ENCODE peak calls at places on chromosomes 13 and 19, in four cellular contexts. I is EH; D is activated CD4-positive, alpha-beta T cell treated with anti-CD3 and anti-CD28 coated beads, Interleukin-2, amount 50 U/mL, for 1 hour; X is T follicular helper cell. O is an unnamed sample.

GRCh38 chr19:33471111-33471996 is 50.2 kb downstream of the PEPD start:
- DNase-seq in D (no peak), I (no peak), X (no peak), O (no peak)

GRCh38 chr13:48504606-48505369 is 28.1 kb downstream of the RCBTB2 start:
- DNase-seq in X (no peak), I (no peak), D (no peak), O (no peak)

GRCh38 chr13:99605417-99606321 is 104.4 kb downstream of the TM9SF2 start:
- DNase-seq in I (peak; percentile 47), X (peak; percentile 33), D (peak; percentile 39), O (peak; percentile 17)

GRCh38 chr13:39955560-39955959 is 300.1 kb downstream of the COG6 start:
- DNase-seq in X (no peak), I (no peak), D (no peak), O (no peak)

GRCh38 chr19:55370305-55370988 is at the start of gene IL11:
- DNase-seq in D (no peak), I (peak; percentile 82), X (no peak), O (peak; percentile 72)

GRCh38 chr19:47821460-47822020 is at the start of gene CRX:
- DNase-seq in D (no peak), I (no peak), X (no peak), O (no peak)

GRCh38 chr13:111491021-111491420 is 170.6 kb downstream of the TEX29 start:
- DNase-seq in X (no peak), D (no peak), I (no peak), O (no peak)

GRCh38 chr13:24625324-24625723 is 54.9 kb upstream of the ATP12A start:
- DNase-seq in X (no peak), I (no peak), D (no peak), O (no peak)

GRCh38 chr19:49120868-49121267 is 1.5 kb downstream of the PPFIA3 start:
- DNase-seq in D (no peak), X (no peak), I (no peak), O (no peak)

GRCh38 chr19:18919895-18920204 is 335 bp downstream of the DDX49 start:
- DNase-seq in X (no peak), D (no peak), I (no peak), O (no peak)

GRCh38 chr19:29952127-29952526 is 10.1 kb downstream of the URI1 start:
- DNase-seq in X (no peak), D (no peak), I (no peak), O (no peak)

GRCh38 chr19:12913011-12913561 is 6.0 kb downstream of the SYCE2 start:
- DNase-seq in I (peak; percentile 54), X (no peak), D (no peak), O (no peak)

GRCh38 chr13:25945596-25945995 is 106.2 kb downstream of the SHISA2 start:
- DNase-seq in X (no peak), D (no peak), I (no peak), O (no peak)

GRCh38 chr19:54462713-54463530 is 656 bp downstream of the LENG9 start:
- DNase-seq in D (peak; percentile 62), X (peak; percentile 53), I (peak; percentile 77), O (no peak)

GRCh38 chr19:51181913-51182419 is 39.9 kb downstream of the SIGLEC7 start:
- DNase-seq in I (no peak), X (no peak), D (no peak), O (no peak)

GRCh38 chr19:23547816-23548430 is 139.1 kb downstream of the ZNF675 start:
- DNase-seq in X (no peak), D (no peak), I (no peak), O (no peak)

GRCh38 chr13:20188649-20189553 is 3.8 kb downstream of the GJB2 start:
- DNase-seq in I (no peak), X (no peak), D (no peak), O (no peak)

GRCh38 chr19:40759352-40759751 is 8.3 kb downstream of the SNRPA start:
- DNase-seq in X (no peak), D (no peak), I (no peak), O (no peak)

GRCh38 chr13:98171806-98172569 is 5.1 kb downstream of the RNF113B start:
- DNase-seq in X (no peak), D (no peak), I (peak; percentile 79), O (no peak)

O was measured in HTR-8/SVneo.